ENCODE peak calls at places on chromosome 9, in nine cellular contexts. P, C, V, B, S, O, Q, Y and J are unnamed samples.
A peak's percentile ranks its signal among the peaks of the same experiment; 100 is the strongest.

GRCh38 chr9:137685035-137685885 is 66.5 kb downstream of the EHMT1 start:
- DNase-seq in Q (peak; percentile 56), P (peak; percentile 90), O (no peak), S (no peak), V (no peak), C (peak; percentile 67), B (peak; percentile 92), Y (peak; percentile 75), J (no peak)

GRCh38 chr9:134601764-134602163 is 39.8 kb upstream of the COL5A1 start:
- DNase-seq in Y (peak; percentile 69), Q (no peak), V (no peak), O (no peak), B (peak; percentile 68), S (no peak), P (peak; percentile 67), C (peak; percentile 59), J (no peak)

GRCh38 chr9:73178044-73178443 is 26.4 kb downstream of the ANXA1 start:
- DNase-seq in V (no peak), Q (no peak), B (no peak), S (no peak), O (no peak), Y (no peak), P (no peak), C (no peak), J (no peak)

GRCh38 chr9:85156652-85157051 is 487.1 kb downstream of the NTRK2 start:
- DNase-seq in O (no peak), Q (no peak), Y (no peak), B (peak; percentile 51), S (no peak), C (no peak), P (no peak), V (no peak), J (no peak)

GRCh38 chr9:79145442-79145841 is 426.3 kb upstream of the TLE4 start:
- DNase-seq in V (no peak), O (no peak), S (no peak), B (no peak), Y (no peak), P (no peak), C (no peak), Q (no peak), J (no peak)

GRCh38 chr9:94853887-94854286 is 127.4 kb downstream of the AOPEP start:
- DNase-seq in B (no peak), V (no peak), S (no peak), Y (no peak), P (peak; percentile 32), O (no peak), Q (no peak), C (no peak), J (no peak)

GRCh38 chr9:70114898-70115297 is 71.2 kb downstream of the MAMDC2 start:
- DNase-seq in O (no peak), Q (no peak), B (no peak), V (no peak), P (no peak), S (no peak), C (no peak), Y (no peak), J (no peak)

GRCh38 chr9:116641292-116642059 is 45.6 kb upstream of the TRIM32 start:
- DNase-seq in P (no peak), B (no peak), Y (peak; percentile 55), O (no peak), C (no peak), V (no peak), S (no peak), Q (no peak), J (no peak)

GRCh38 chr9:96006961-96007360 is 131.5 kb downstream of the ERCC6L2 start:
- DNase-seq in Q (peak; percentile 1), P (peak; percentile 84), Y (peak; percentile 30), V (no peak), O (no peak), B (peak; percentile 88), S (no peak), C (peak; percentile 15), J (no peak)

GRCh38 chr9:133963166-133963565 is 29.0 kb downstream of the VAV2 start:
- DNase-seq in B (no peak), O (no peak), V (no peak), Q (no peak), P (no peak), S (no peak), Y (no peak), C (no peak), J (no peak)

GRCh38 chr9:72703574-72703973 is 182.2 kb downstream of the TMC1 start:
- DNase-seq in C (peak; percentile 2), V (no peak), P (peak; percentile 4), O (no peak), Y (peak; percentile 45), S (no peak), B (no peak), Q (peak; percentile 17), J (no peak)

GRCh38 chr9:135480071-135480941 is 724 bp downstream of the PPP1R26 start:
- DNase-seq in S (no peak), Y (peak; percentile 33), B (peak; percentile 95), Q (no peak), C (peak; percentile 43), V (peak; percentile 33), P (peak; percentile 20), O (no peak), J (no peak)

GRCh38 chr9:89564257-89564878 is 40.4 kb upstream of the GADD45G start:
- DNase-seq in B (no peak), P (no peak), O (no peak), Q (no peak), V (no peak), Y (no peak), S (no peak), C (peak; percentile 31), J (no peak)

GRCh38 chr9:133715866-133716563 is 22.1 kb downstream of the SARDH start:
- DNase-seq in B (peak; percentile 88), Y (no peak), C (peak; percentile 60), S (peak; percentile 25), Q (no peak), P (peak; percentile 22), V (no peak), O (no peak), J (no peak)

GRCh38 chr9:133339641-133340040 is 3.7 kb upstream of the SURF6 start:
- DNase-seq in B (no peak), O (no peak), P (no peak), Y (no peak), V (no peak), S (no peak), Q (no peak), C (no peak), J (no peak)

GRCh38 chr9:114525505-114525904 is 20.2 kb upstream of the WHRN start:
- DNase-seq in C (peak; percentile 38), P (peak; percentile 82), S (no peak), V (no peak), B (peak; percentile 85), Q (peak; percentile 21), Y (peak; percentile 71), O (no peak), J (no peak)

GRCh38 chr9:91832322-91832721 is 117.7 kb downstream of the ROR2 start:
- DNase-seq in S (no peak), P (no peak), C (no peak), Y (no peak), B (no peak), V (no peak), Q (no peak), O (no peak), J (no peak)

DNA sequence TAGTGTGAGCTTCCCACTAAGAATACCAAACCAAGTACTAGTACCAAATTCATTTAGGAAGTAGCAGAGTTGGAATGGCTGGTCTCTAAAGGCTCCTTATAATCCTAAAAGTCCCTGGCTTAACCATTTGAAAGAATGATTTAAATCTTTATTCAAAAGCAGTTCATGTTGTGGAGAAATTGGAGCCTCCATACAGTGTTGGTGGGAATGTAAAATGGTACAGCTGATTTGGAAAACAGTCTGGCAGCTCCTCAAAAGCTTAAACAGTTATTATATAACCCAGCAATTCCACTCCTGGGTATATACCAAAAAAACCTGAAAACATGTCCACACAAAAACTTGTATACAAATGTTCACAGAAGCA is 2.9 kb downstream of the PLIN2 start:
- DNase-seq in C (no peak), O (no peak), Q (no peak), V (no peak), S (no peak), P (no peak), B (no peak), Y (no peak), J (no peak)
- H3K4me3 ChIP-seq in C (peak overlapping the region; percentile 91), O (no peak overlapping the region), Q (no peak overlapping the region), V (peak overlapping the region; percentile 97), S (peak overlapping the region; percentile 66), P (no peak overlapping the region), B (peak overlapping the region; percentile 13), Y (no peak overlapping the region), J (no peak overlapping the region)

DNA sequence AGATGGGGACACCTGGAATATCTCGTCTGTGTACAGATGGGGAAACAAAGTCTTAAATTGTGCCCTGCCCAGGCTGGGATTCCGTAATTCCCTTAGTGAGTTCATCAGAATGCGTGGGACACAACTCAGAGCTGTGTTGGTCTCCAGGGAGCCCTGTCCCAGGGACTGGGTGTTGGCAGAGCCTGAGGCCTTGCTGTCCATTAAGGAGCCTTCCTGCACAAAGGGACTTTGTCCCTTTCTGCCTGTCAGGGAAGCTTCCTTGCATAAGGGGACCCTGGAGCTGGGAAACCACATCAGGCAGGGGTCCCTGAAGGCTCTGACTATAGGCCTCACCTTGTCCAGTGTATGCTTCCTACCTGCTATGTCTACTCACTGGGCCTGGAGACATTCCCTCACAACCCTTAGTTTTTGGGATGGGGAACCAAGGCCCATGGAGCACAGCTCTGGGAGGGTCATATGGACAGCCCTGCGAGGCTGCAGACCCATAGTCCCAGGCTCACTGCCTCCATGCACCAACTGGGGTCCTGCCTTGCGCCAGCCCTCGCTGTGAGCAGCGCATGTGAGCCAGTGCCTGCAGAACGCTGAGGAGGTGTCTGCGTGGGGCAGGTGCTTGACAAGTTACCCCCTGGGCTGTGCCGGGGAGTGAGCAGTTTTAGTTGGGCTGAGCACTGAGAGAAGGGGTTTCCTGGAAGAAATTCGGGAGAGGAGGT is 1.6 kb downstream of the CARD19 start:
- DNase-seq in V (no peak), S (no peak), C (no peak), P (peak; percentile 12), Y (no peak), B (peak; percentile 79), O (no peak), Q (no peak), J (no peak)
- H3K4me3 ChIP-seq in V (peak overlapping the region; percentile 99), S (peak overlapping the region; percentile 79), C (peak overlapping the region; percentile 84), P (peak overlapping the region; percentile 87), Y (peak overlapping the region; percentile 77), B (peak overlapping the region; percentile 89), O (peak overlapping the region; percentile 79), Q (peak overlapping the region; percentile 79), J (no peak overlapping the region)

DNA sequence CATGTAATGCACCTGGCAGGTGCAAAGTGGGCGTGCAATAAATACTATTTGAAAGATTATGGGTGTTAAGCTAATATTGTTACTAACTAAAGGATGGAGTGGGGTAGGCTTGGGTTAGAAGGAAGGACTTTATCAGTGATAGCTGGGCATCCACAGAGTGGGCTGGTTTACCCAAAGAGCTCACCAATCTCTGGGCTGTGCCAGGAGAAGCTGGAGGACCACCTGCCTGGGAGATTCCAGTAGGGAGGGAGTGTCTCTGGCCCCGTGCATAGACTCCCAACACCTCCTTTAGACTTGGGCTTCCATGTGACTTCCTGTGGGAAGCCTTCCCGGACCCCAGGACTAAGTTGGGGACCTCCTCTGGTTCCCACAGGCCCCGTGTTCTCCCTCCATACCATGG is 5.6 kb upstream of the URM1 start:
- DNase-seq in B (peak; percentile 69), V (no peak), Y (no peak), S (no peak), O (no peak), Q (no peak), C (no peak), P (no peak), J (no peak)
- H3K4me3 ChIP-seq in B (peak overlapping the region; percentile 70), V (peak overlapping the region; percentile 50), Y (no peak overlapping the region), S (no peak overlapping the region), O (no peak overlapping the region), Q (no peak overlapping the region), C (no peak overlapping the region), P (no peak overlapping the region), J (peak overlapping the region; percentile 15)

GRCh38 chr9:14096182-14096922 is 217.6 kb downstream of the NFIB start:
- DNase-seq in S (no peak), V (no peak), P (peak; percentile 62), O (no peak), Q (no peak), Y (peak; percentile 30), B (no peak), C (peak; percentile 88), J (no peak)
- H3K4me3 ChIP-seq in S (no peak overlapping the region), V (peak overlapping the region; percentile 5), P (no peak overlapping the region), O (no peak overlapping the region), Q (no peak overlapping the region), Y (peak overlapping the region; percentile 4), B (peak overlapping the region; percentile 59), C (peak overlapping the region; percentile 40), J (no peak overlapping the region)